ENCODE peak calls at places on chromosomes 2 and 18, in seven cellular contexts. A is NT2/D1, Y is HCT116, G is K562, L is SK-N-SH, O is GM12878, I is H1. C is an unnamed sample.

GRCh38 chr2:240623531-240624010 is 1.7 kb upstream of the GPR35 start:
- DNase-seq in I (no peak), A (no peak), Y (no peak), O (no peak), G (no peak), L (no peak), C (no peak)

GRCh38 chr18:35127201-35127600 is 86.0 kb downstream of the MAPRE2 start:
- DNase-seq in O (no peak), L (no peak), A (no peak), Y (no peak), G (peak; percentile 58), I (no peak), C (peak; percentile 19)

GRCh38 chr18:48869591-48869990 is 81.2 kb downstream of the SMAD7 start:
- DNase-seq in I (no peak), L (no peak), G (no peak), Y (no peak), A (no peak), O (no peak), C (no peak)

GRCh38 chr2:167863377-167863776 is 384.0 kb downstream of the STK39 start:
- DNase-seq in G (no peak), O (no peak), L (no peak), A (no peak), Y (no peak), I (no peak), C (no peak)

GRCh38 chr2:68926782-68927181 is 25.9 kb downstream of the GKN2 start:
- DNase-seq in Y (no peak), L (no peak), O (no peak), G (no peak), I (no peak), A (no peak), C (no peak)

GRCh38 chr18:23816740-23817139 is 127.5 kb downstream of the LAMA3 start:
- DNase-seq in L (no peak), A (no peak), O (no peak), G (no peak), Y (no peak), I (no peak), C (no peak)

GRCh38 chr2:172395503-172395902 is 31.9 kb upstream of the ITGA6 start:
- DNase-seq in I (no peak), Y (no peak), G (peak; percentile 8), A (no peak), L (no peak), O (no peak), C (no peak)

GRCh38 chr2:144925886-144926285 is 406.0 kb upstream of the ZEB2 start:
- DNase-seq in A (no peak), I (no peak), L (no peak), O (no peak), Y (no peak), G (peak; percentile 23), C (no peak)

GRCh38 chr18:68627812-68628211 is 87.1 kb downstream of the TMX3 start:
- DNase-seq in O (no peak), I (no peak), L (no peak), A (no peak), Y (no peak), G (no peak), C (no peak)

GRCh38 chr2:14942991-14943390 is 310.5 kb downstream of the LRATD1 start:
- DNase-seq in A (peak; percentile 8), O (no peak), G (no peak), I (no peak), L (no peak), Y (no peak), C (no peak)

GRCh38 chr2:108575132-108575966 is 41.1 kb downstream of the LIMS1 start:
- DNase-seq in A (no peak), I (no peak), L (no peak), G (no peak), O (peak; percentile 70), Y (no peak), C (no peak)

GRCh38 chr2:154692927-154693326 is 5.6 kb upstream of the KCNJ3 start:
- DNase-seq in Y (peak; percentile 16), L (no peak), G (no peak), I (no peak), A (no peak), O (no peak), C (no peak)

GRCh38 chr2:110770696-110771425 is 38.5 kb downstream of the ACOXL start:
- DNase-seq in A (no peak), G (no peak), I (no peak), Y (no peak), L (peak; percentile 83), O (no peak), C (no peak)

GRCh38 chr2:112121682-112122254 is 16.4 kb upstream of the FBLN7 start:
- DNase-seq in L (peak; percentile 29), O (no peak), Y (peak; percentile 26), I (no peak), A (peak; percentile 36), G (peak; percentile 55), C (peak; percentile 55)

GRCh38 chr2:240137596-240138274 is 1.6 kb upstream of the COPS9 start:
- DNase-seq in G (no peak), O (no peak), A (no peak), Y (no peak), I (no peak), L (no peak), C (no peak)

GRCh38 chr2:160908157-160908556 is 252.1 kb upstream of the TANK start:
- DNase-seq in O (no peak), Y (no peak), G (no peak), A (no peak), L (no peak), I (no peak), C (no peak)

GRCh38 chr2:2843969-2844548 is 513.0 kb upstream of the MYT1L start:
- DNase-seq in G (peak; percentile 14), O (no peak), I (no peak), A (no peak), L (no peak), Y (peak; percentile 7), C (peak; percentile 15)

GRCh38 chr2:238668426-238668825 is 179.5 kb upstream of the TWIST2 start:
- DNase-seq in I (no peak), L (no peak), A (no peak), O (no peak), G (no peak), Y (no peak), C (no peak)

GRCh38 chr18:43422483-43422882 is 145.2 kb upstream of the SYT4 start:
- DNase-seq in L (peak; percentile 47), O (no peak), Y (no peak), I (no peak), G (no peak), A (peak; percentile 5), C (no peak)

GRCh38 chr2:97963880-97964279 is 31.9 kb downstream of the TMEM131 start:
- DNase-seq in I (no peak), L (no peak), A (no peak), G (no peak), Y (no peak), O (no peak), C (no peak)

GRCh38 chr2:6957910-6958615 is 40.9 kb downstream of the RNF144A start:
- DNase-seq in G (no peak), O (no peak), I (no peak), L (no peak), A (no peak), Y (no peak), C (no peak)

GRCh38 chr2:144357623-144358400 is 162.1 kb downstream of the ZEB2 start:
- DNase-seq in A (no peak), I (no peak), L (no peak), O (peak; percentile 85), G (peak; percentile 75), Y (peak; percentile 72), C (peak; percentile 20)

DNA sequence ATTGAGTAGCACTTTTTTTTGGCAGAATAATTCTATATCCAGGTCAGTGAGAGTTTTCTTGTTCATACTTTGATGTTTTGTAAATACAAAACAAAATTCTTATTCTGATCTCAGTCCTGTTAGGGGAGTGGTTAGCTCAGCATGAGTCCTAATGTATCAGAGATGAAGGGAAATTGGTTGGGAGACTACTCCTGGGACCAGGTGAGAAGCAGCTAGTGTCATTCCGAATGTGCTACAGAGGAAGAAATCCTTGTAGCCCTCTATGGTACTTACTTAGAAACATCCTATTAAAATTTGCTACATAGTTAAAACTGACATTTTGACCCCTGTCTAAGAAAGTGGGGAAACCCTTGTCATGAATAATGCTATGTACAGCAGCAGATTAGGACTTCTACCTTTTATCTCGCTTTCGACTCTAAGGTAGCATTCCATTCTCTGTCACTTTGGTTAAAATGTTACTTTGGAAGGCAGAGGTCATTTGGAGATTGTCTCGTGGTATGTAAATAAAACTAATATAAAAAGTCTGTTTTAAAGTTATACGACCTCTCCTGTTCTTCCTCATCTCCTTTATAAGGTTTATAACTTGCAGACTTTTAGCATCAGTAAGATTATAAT is 65.8 kb downstream of the PARD3B start:
- DNase-seq in I (no peak), L (no peak), A (no peak), Y (no peak), G (no peak), O (no peak), C (peak; percentile 47)
- TF ChIP-seq YY1 in I (no peak), L (no peak), A (no peak), Y (no peak), G (no peak), O (no peak), C (no peak)

DNA sequence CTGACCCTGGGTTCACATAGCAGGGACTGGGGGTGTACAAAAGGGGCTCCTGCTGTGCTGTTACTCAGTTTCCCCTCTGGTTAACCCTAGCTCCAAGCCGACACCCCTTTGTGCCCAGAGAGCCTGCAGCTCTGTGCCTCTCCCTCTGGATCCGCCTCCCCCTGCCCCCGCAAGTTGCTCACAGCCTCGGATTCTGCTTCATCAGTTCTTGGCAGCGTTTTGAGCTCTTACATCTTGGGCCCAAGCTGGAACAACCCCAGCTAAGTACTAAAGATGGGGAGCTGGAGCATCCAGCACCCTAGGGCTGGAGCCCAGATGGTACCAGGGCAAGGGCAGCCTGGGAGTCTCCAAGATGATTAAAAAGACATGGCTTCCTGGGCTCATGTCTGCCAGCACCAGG is 40.7 kb downstream of the POMC start:
- DNase-seq in O (no peak), L (no peak), G (no peak), I (no peak), A (no peak), Y (no peak), C (no peak)
- TF ChIP-seq YY1 in O (no peak), L (no peak), G (no peak), I (no peak), A (no peak), Y (no peak), C (no peak)

GRCh38 chr18:36155960-36156757 is 26.5 kb downstream of the ELP2 start:
- DNase-seq in O (no peak), A (no peak), G (no peak), L (no peak), Y (no peak), I (no peak), C (no peak)

GRCh38 chr18:36153771-36154170 is 24.1 kb downstream of the ELP2 start:
- DNase-seq in O (no peak), I (no peak), A (no peak), L (no peak), G (no peak), Y (no peak), C (no peak)

GRCh38 chr18:36149514-36150289 is 20.0 kb downstream of the ELP2 start:
- DNase-seq in G (no peak), L (no peak), O (peak; percentile 32), I (no peak), Y (no peak), A (no peak), C (no peak)

GRCh38 chr18:36152781-36153180 is 23.1 kb downstream of the ELP2 start:
- DNase-seq in A (no peak), L (no peak), G (no peak), Y (no peak), O (no peak), I (no peak), C (no peak)

GRCh38 chr18:36153203-36153602 is 23.5 kb downstream of the ELP2 start:
- DNase-seq in G (no peak), I (no peak), A (no peak), L (no peak), Y (no peak), O (no peak), C (peak; percentile 23)
- TF ChIP-seq YY1 in G (no peak), I (no peak), A (no peak), L (no peak), Y (no peak), O (no peak), C (no peak)

GRCh38 chr2:12227941-12228608 is 481.6 kb downstream of the LPIN1 start:
- DNase-seq in O (no peak), L (no peak), I (no peak), A (no peak), G (no peak), Y (no peak), C (no peak)
- TF ChIP-seq YY1 in O (no peak), L (no peak), I (no peak), A (no peak), G (no peak), Y (no peak), C (no peak)

C was measured in HepG2.